ENCODE peak calls at places on chromosomes 12 and 14, in five cellular contexts. O is cardiac muscle cell, N is mesothelial cell of epicardium, B is sigmoid colon, T is fibroblast of lung. R is an unnamed sample.

GRCh38 chr12:49069507-49070346 is at the start of gene RHEBL1:
- DNase-seq in O (peak), N (peak), B (peak), T (peak), R (peak)

GRCh38 chr12:23484238-23484637 is 465.2 kb downstream of the SOX5 start:
- DNase-seq in O (no peak), N (no peak), B (no peak), T (peak), R (no peak)

GRCh38 chr14:91228112-91229004 is 16.1 kb downstream of the GPR68 start:
- DNase-seq in O (peak), N (no peak), B (no peak), T (peak), R (no peak)

GRCh38 chr14:103057372-103058208 is at the start of gene CDC42BPB:
- DNase-seq in O (peak), N (peak), B (peak), T (peak), R (peak)

GRCh38 chr12:52537101-52537500 is 15.8 kb downstream of the KRT71 start:
- DNase-seq in O (no peak), N (no peak), B (no peak), T (no peak), R (no peak)

GRCh38 chr14:69666698-69667211 is 55.4 kb downstream of the SUSD6 start:
- DNase-seq in O (peak), N (no peak), B (no peak), T (peak), R (no peak)

GRCh38 chr12:132486576-132486975 is 3.4 kb upstream of the FBRSL1 start:
- DNase-seq in O (no peak), N (no peak), B (no peak), T (no peak), R (no peak)

GRCh38 chr14:95519699-95520098 is 3.2 kb upstream of the SYNE3 start:
- DNase-seq in O (peak), N (no peak), B (peak), T (peak), R (no peak)

GRCh38 chr12:92551853-92552397 is 150.9 kb upstream of the PLEKHG7 start:
- DNase-seq in O (no peak), N (no peak), B (no peak), T (no peak), R (no peak)

GRCh38 chr12:53538209-53538689 is 31.0 kb upstream of the NPFF start:
- DNase-seq in O (peak), N (no peak), B (peak), T (peak), R (no peak)

GRCh38 chr12:6699989-6700645 is 498 bp downstream of the PIANP start:
- DNase-seq in O (no peak), N (peak), B (peak), T (no peak), R (peak)

GRCh38 chr12:15472036-15472435 is 149.7 kb downstream of the PTPRO start:
- DNase-seq in O (no peak), N (no peak), B (no peak), T (no peak), R (no peak)

GRCh38 chr12:61713121-61713520 is 547.1 kb upstream of the USP15 start:
- DNase-seq in O (no peak), N (no peak), B (no peak), T (no peak), R (no peak)

GRCh38 chr12:25404955-25405354 is 148.1 kb downstream of the LMNTD1 start:
- DNase-seq in O (no peak), N (no peak), B (no peak), T (no peak), R (no peak)

GRCh38 chr14:50364792-50365191 is 31.9 kb downstream of the CDKL1 start:
- DNase-seq in O (no peak), N (no peak), B (no peak), T (no peak), R (no peak)

GRCh38 chr14:93936245-93936644 is 9.1 kb downstream of the FAM181A start:
- DNase-seq in O (no peak), N (no peak), B (no peak), T (no peak), R (peak)

GRCh38 chr12:24191117-24191516 is 241.6 kb upstream of the SOX5 start:
- DNase-seq in O (no peak), N (no peak), B (no peak), T (no peak), R (no peak)

GRCh38 chr12:102722147-102722546 is 194.9 kb downstream of the PAH start:
- DNase-seq in O (no peak), N (no peak), B (no peak), T (no peak), R (no peak)

GRCh38 chr14:24259282-24260025 is 3.5 kb downstream of the TGM1 start:
- DNase-seq in O (peak), N (peak), B (no peak), T (peak), R (no peak)

GRCh38 chr12:24244231-24244630 is 294.8 kb upstream of the SOX5 start:
- DNase-seq in O (no peak), N (no peak), B (no peak), T (no peak), R (no peak)

GRCh38 chr12:75750950-75751349 is 239.5 kb upstream of the KRR1 start:
- DNase-seq in O (peak), N (no peak), B (no peak), T (peak), R (no peak)

GRCh38 chr14:103545219-103545914 is 16.4 kb downstream of the TRMT61A start:
- DNase-seq in O (no peak), N (no peak), B (peak), T (no peak), R (no peak)

GRCh38 chr12:109018276-109018675 is 2.6 kb downstream of the SVOP start:
- DNase-seq in O (no peak), N (no peak), B (no peak), T (no peak), R (no peak)

GRCh38 chr14:103230021-103230420 is 104.0 kb upstream of the EIF5 start:
- DNase-seq in O (no peak), N (no peak), B (no peak), T (no peak), R (no peak)

GRCh38 chr14:90545431-90545830 is 148.6 kb downstream of the CALM1 start:
- DNase-seq in O (no peak), N (no peak), B (no peak), T (no peak), R (no peak)

GRCh38 chr12:7075931-7076330 is 15.4 kb downstream of the C1S start:
- DNase-seq in O (peak), N (no peak), B (no peak), T (peak), R (no peak)

GRCh38 chr12:132226604-132227003 is 82.3 kb downstream of the NOC4L start:
- DNase-seq in O (no peak), N (no peak), B (peak), T (no peak), R (no peak)

GRCh38 chr14:53953002-53953827 is 3.4 kb downstream of the BMP4 start:
- DNase-seq in O (peak), N (peak), B (peak), T (peak), R (peak)

GRCh38 chr14:81952917-81953316 is 419.3 kb upstream of the SEL1L start:
- DNase-seq in O (no peak), N (no peak), B (no peak), T (no peak), R (no peak)

GRCh38 chr14:103296007-103296406 is 38.0 kb upstream of the EIF5 start:
- DNase-seq in O (peak), N (no peak), B (peak), T (peak), R (no peak)

GRCh38 chr14:59022144-59022543 is 166.3 kb upstream of the DAAM1 start:
- DNase-seq in O (no peak), N (no peak), B (no peak), T (no peak), R (no peak)

GRCh38 chr12:24778486-24779304 is 170.2 kb downstream of the BCAT1 start:
- DNase-seq in O (peak), N (no peak), B (no peak), T (peak), R (no peak)

GRCh38 chr12:86948851-86949250 is 692.7 kb upstream of the MGAT4C start:
- DNase-seq in O (peak), N (no peak), B (no peak), T (peak), R (no peak)

DNA sequence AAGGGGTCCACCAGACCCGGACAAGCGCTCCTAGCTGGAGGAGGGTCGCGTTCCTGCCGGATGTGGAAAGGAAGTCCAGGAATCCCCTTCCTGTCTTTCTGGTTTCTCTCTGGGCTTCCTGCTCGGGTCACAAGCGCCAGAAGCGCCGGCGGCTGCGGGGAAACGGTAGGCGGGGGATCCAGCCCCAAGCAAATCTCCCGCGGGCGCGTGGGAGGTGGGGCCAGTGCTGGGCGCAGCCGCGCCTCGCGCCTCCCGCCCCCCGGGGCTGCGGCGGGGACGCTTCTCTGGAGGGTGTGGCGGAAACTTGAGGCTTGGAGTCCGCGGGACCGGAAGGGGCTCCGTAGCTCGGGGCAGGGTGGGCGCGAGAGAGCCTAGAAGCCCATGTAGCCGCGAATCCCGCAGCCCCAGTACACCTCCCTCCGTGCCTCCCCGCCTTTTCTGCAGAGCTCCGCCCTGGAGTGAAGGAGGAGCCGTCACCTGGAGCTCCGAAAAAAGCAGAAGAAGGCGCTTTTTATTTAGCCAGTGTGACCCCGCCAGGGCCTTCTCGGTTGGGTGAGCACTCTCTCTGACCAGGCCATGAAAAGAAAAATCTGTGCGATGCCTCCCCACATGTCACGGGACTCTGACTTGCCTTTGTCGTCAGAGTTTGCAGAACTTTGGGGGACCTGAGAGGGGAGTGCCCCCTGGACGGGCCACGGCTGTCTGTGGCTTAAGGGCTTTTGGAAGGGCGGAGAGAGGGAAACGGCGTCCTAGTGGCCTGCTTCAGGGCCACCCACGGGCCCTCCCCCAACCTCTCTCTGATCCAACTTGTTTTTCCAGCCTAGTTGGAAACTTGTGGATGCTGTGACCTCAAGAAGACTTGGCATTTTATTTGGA is 21.4 kb upstream of the CLEC2D start:
- DNase-seq in O (peak), N (peak), B (peak), T (peak), R (peak)
- TF ChIP-seq CTCF in O (no peak), N (no peak), B (no peak), T (no peak), R (peak)

DNA sequence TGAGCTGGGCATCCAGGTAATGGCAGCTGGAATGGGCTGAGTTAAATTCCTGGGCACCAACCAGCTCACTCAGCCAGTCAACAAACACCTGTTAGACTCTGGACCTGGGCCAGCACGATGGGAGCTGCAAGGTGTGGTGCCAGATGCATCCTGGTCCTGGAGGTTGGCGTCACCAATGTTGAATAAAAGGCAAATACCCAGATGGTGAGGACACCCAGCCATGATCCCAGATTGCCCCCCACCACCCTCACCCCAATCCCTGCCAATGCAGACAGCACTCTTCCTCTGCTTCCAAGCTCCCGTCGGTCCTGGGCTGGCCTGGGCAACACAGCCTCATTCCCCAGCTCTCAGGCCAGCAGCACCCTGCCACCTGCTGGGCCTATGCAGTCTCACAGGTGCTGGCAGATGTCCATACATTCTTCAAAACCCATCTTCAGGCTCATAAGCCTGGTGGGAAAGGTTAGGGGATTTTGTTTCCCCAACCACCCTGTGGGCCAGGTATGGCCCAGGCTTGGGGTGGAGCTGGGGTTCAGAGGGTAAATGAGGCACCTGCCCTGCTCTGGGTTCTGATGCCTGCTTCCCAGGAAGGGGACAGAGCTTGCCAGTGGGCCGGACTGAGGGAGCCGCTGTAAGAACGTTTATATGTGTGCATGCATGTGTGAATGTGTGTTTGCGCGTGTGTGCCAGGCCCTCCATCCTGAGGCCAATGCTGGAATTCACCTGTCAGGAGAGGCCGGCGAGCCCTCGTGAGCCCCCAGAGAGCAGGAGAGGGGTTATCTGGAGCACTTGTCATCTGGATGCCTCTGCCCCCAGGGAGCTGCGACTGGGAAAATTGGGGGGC is 58.0 kb downstream of the LGMN start:
- DNase-seq in O (peak), N (no peak), B (peak), T (peak), R (no peak)
- TF ChIP-seq CTCF in O (peak), N (no peak), B (no peak), T (peak), R (peak)

GRCh38 chr12:50103351-50103750 is 457 bp upstream of the GPD1 start:
- DNase-seq in O (no peak), N (no peak), B (no peak), T (no peak), R (no peak)

GRCh38 chr12:50102186-50102585 is 1.6 kb upstream of the GPD1 start:
- DNase-seq in O (no peak), N (no peak), B (no peak), T (no peak), R (no peak)

GRCh38 chr12:50102648-50103309 is 1.0 kb upstream of the GPD1 start:
- DNase-seq in O (no peak), N (no peak), B (no peak), T (no peak), R (no peak)

GRCh38 chr12:50100561-50100960 is 3.2 kb upstream of the GPD1 start:
- DNase-seq in O (no peak), N (no peak), B (no peak), T (no peak), R (no peak)

GRCh38 chr12:50101663-50102062 is 2.1 kb upstream of the GPD1 start:
- DNase-seq in O (peak), N (no peak), B (no peak), T (peak), R (no peak)
- TF ChIP-seq CTCF in O (peak), N (peak), B (no peak), T (peak), R (peak)

GRCh38 chr14:64990291-64990690 is 3.6 kb downstream of the FNTB start:
- DNase-seq in O (no peak), N (no peak), B (no peak), T (no peak), R (no peak)

GRCh38 chr14:64983439-64984310 is 3.0 kb upstream of the FNTB start:
- DNase-seq in O (peak), N (no peak), B (no peak), T (peak), R (no peak)

GRCh38 chr14:64990939-64991338 is 4.2 kb downstream of the FNTB start:
- DNase-seq in O (no peak), N (no peak), B (no peak), T (no peak), R (no peak)

GRCh38 chr14:64992328-64992885 is 5.7 kb downstream of the FNTB start:
- DNase-seq in O (no peak), N (no peak), B (no peak), T (no peak), R (no peak)

DNA sequence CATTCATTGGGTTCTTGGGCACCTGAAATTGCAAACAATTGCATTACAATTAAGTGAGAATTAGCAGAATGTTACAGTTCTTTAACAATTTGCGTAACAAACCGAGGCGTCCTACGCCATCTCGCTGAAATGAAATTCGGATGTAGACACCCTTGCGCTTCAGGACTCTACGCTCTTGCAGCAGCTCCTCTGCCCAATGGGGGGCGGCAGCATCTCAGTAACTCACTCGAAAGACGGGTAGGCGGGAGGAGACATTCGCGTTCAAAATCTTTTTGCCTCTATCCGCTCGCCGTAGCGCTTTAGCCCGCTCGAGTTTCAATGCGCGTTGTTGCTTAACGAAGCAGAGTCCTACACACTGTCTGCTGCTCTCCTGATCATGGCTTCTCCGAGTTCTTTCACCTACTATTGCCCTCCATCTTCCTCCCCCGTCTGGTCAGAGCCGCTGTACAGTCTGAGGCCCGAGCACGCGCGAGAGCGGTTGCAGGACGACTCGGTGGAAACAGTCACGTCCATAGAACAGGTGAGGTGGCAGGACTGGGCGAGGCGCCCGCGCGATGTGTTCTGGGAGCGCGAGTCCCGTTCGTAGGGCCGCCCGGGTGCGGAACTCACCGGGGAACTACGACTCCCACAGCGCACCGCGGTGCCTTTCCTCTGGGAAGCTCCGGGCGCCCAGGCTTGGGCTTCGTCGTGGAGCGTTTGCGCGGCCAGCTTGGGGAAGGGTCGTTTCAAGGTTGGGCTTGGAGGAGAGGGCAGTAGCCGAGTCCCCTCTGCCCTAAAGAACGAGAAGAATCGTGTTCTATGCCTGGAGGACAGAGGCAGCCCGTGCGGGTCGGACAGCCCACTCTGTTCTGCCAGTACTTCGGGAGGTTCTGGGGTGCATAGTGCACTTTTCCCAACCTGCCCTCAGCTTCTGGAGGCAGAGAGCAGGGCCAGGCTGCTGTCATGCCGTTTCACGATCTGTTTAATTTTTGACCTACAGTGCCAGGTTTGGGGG is at the start of gene FNTB:
- DNase-seq in O (peak), N (peak), B (peak), T (peak), R (peak)
- TF ChIP-seq CTCF in O (peak), N (no peak), B (peak), T (peak), R (peak)

GRCh38 chr12:57240069-57240921 is 10.7 kb downstream of the STAC3 start:
- DNase-seq in O (peak), N (no peak), B (peak), T (peak), R (no peak)
- TF ChIP-seq CTCF in O (peak), N (no peak), B (no peak), T (no peak), R (peak)

DNA sequence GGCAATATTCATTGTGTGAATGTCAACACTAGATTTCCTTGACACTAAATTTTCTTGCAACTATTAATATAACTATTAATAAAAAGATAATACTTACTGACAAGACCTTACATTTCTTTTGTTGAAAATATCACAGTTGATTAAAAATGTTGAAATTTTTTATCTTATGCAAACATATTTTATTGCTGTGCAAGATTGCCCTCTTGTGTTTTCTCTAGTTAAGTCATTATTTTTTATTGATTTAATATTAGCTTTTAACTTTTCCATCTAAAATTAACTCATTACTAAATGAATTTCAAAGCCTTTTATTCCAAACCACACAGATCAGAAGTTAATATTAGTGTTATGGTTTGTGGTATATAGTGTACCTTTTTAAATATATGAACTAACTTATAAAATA is 11.7 kb upstream of the NAA30 start:
- DNase-seq in O (peak), N (no peak), B (no peak), T (peak), R (no peak)
- TF ChIP-seq CTCF in O (no peak), N (no peak), B (no peak), T (no peak), R (peak)